ENCODE peak calls at places on chromosomes 11 and 22, in five cellular contexts. W is fibroblast of mammary gland, B is nephron progenitor cell, E is cardiac fibroblast, X is heart right ventricle. L is an unnamed sample.

GRCh38 chr22:50308986-50309600 is 1.6 kb upstream of the PLXNB2 start:
- DNase-seq in W (no peak), B (no peak), E (no peak), X (no peak), L (no peak)

GRCh38 chr11:128330203-128330602 is 257.2 kb downstream of the ETS1 start:
- DNase-seq in W (no peak), B (no peak), E (no peak), X (no peak), L (no peak)

GRCh38 chr22:20524004-20524481 is 16.6 kb downstream of the MED15 start:
- DNase-seq in W (no peak), B (no peak), E (peak), X (no peak), L (no peak)

GRCh38 chr11:101003468-101003867 is 126.1 kb downstream of the PGR start:
- DNase-seq in W (no peak), B (no peak), E (no peak), X (no peak), L (no peak)

GRCh38 chr22:42645938-42646568 is 3.1 kb downstream of the CYB5R3 start:
- DNase-seq in W (no peak), B (no peak), E (no peak), X (no peak), L (no peak)

GRCh38 chr11:61594907-61595257 is 14.0 kb upstream of the SYT7 start:
- DNase-seq in W (no peak), B (no peak), E (no peak), X (no peak), L (no peak)

GRCh38 chr22:49765091-49765771 is 62.4 kb downstream of the BRD1 start:
- DNase-seq in W (no peak), B (no peak), E (no peak), X (no peak), L (no peak)

GRCh38 chr11:2881974-2882362 is 3.6 kb downstream of the CDKN1C start:
- DNase-seq in W (no peak), B (no peak), E (no peak), X (no peak), L (no peak)

GRCh38 chr22:25661067-25661466 is 80.9 kb upstream of the MYO18B start:
- DNase-seq in W (peak), B (no peak), E (peak), X (no peak), L (no peak)

GRCh38 chr11:6632116-6633073 is 13.2 kb upstream of the TPP1 start:
- DNase-seq in W (no peak), B (no peak), E (no peak), X (no peak), L (no peak)

GRCh38 chr11:1870721-1871466 is 18.0 kb downstream of the LSP1 start:
- DNase-seq in W (no peak), B (peak), E (no peak), X (no peak), L (no peak)

GRCh38 chr11:67111261-67111660 is 7.8 kb upstream of the KDM2A start:
- DNase-seq in W (peak), B (no peak), E (no peak), X (no peak), L (no peak)

GRCh38 chr22:50518628-50519027 is 6.8 kb downstream of the SCO2 start:
- DNase-seq in W (no peak), B (no peak), E (no peak), X (no peak), L (no peak)

GRCh38 chr22:24550902-24551229 is 4.1 kb downstream of the GUCD1 start:
- DNase-seq in W (no peak), B (no peak), E (no peak), X (no peak), L (no peak)

GRCh38 chr22:36339171-36340065 is 48.3 kb downstream of the MYH9 start:
- DNase-seq in W (peak), B (no peak), E (peak), X (no peak), L (no peak)

GRCh38 chr11:96188625-96189006 is 154.4 kb downstream of the MAML2 start:
- DNase-seq in W (peak), B (no peak), E (peak), X (no peak), L (no peak)

GRCh38 chr11:46920709-46921108 is 2.4 kb upstream of the LRP4 start:
- DNase-seq in W (peak), B (no peak), E (peak), X (no peak), L (no peak)

GRCh38 chr11:66289548-66290331 is 797 bp upstream of the YIF1A start:
- DNase-seq in W (no peak), B (peak), E (peak), X (peak), L (peak)

GRCh38 chr11:66277475-66278391 is at the start of gene CNIH2:
- DNase-seq in W (no peak), B (peak), E (no peak), X (no peak), L (peak)

GRCh38 chr11:73290536-73290935 is 17.5 kb upstream of the ARHGEF17 start:
- DNase-seq in W (no peak), B (no peak), E (no peak), X (no peak), L (no peak)

GRCh38 chr11:73291196-73291595 is 16.9 kb upstream of the ARHGEF17 start:
- DNase-seq in W (no peak), B (no peak), E (no peak), X (no peak), L (no peak)

GRCh38 chr11:73292481-73292880 is 15.6 kb upstream of the ARHGEF17 start:
- DNase-seq in W (peak), B (no peak), E (no peak), X (no peak), L (no peak)

GRCh38 chr11:73293356-73293936 is 14.6 kb upstream of the ARHGEF17 start:
- DNase-seq in W (no peak), B (no peak), E (no peak), X (no peak), L (no peak)

GRCh38 chr11:73291781-73292180 is 16.3 kb upstream of the ARHGEF17 start:
- DNase-seq in W (no peak), B (no peak), E (no peak), X (no peak), L (no peak)
- TF ChIP-seq CTCF in W (no peak), B (no peak), E (no peak), X (no peak), L (no peak)

DNA sequence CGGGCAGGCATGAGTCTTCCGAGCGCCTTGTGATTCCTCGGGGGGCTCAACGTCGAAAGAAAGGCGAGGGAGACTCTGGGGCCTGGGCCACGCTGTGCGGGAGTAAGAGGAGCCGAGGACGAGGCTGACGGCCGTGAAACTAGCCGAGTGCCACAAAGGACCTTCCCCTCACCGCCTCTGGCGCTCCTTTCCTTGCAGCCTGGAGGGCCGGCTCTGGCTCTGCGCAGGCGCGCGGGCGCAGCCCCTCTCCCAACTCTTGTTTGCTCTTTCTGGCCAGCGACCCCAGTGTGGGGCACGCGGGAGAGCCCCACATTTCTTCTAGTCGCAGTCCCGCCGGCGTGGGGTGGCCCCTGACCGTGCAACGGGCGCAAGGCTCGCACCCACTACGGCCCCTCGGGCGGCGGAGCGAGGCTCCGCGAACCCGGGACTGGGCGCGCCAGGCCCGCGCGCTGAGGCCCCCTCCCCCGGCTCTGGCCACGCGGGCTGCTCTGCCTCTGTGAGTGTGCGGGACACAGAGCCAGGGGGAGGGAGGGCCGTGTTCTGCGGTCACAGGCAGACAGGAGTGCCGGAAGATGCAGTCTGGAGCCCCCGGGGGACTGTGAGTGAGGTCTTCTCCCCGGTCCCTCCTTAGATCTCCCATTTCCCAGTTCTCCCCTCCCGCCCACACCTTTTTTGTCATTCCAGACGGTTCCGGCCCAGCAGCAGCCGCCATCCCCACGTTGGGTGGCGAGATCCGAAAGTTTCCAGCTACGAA is 1.0 kb upstream of the TOB2 start:
- DNase-seq in W (peak), B (peak), E (peak), X (peak), L (peak)
- TF ChIP-seq CTCF in W (no peak), B (no peak), E (no peak), X (no peak), L (no peak)

DNA sequence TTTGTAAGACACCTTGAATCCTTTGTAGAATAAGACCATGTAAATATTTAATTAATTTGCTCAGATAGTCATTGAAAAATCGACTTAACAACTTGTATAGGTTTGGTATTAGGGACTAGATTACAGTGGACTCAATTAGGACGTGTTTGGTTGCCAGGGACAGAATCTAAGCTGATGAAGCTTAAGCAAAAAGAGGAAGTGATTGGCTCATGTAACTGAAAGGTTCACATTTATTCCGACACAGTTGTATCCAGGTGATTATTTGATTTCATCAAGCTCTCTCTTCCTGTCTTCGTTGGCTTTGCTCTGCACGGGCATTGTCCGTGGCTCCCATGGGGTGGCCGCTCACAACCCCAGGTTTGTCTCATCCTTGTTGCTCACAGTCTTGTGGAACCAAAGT is 146.4 kb downstream of the C11orf91 start:
- DNase-seq in W (no peak), B (no peak), E (no peak), X (no peak), L (no peak)
- TF ChIP-seq CTCF in W (no peak), B (no peak), E (no peak), X (no peak), L (no peak)

DNA sequence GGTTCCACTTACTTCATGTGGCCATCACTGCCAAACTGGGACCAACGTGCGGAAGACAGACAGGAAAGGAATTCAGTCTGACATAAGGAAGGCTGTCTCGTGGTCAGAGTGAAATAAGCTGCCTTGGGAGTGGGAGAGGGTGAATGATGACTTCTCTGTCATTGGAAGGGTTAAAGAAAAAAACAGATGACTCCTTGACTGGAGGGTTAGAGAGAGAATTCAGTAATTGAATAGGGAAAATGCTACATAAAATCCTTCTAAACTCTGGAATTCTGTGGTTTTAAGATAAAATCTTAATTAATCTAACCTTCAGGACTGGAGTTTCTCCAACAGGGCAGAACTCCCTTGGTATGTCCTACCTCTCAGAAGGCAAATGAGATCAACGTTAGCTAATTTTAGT is 33.8 kb downstream of the RAB30 start:
- DNase-seq in W (no peak), B (no peak), E (no peak), X (no peak), L (no peak)
- TF ChIP-seq CTCF in W (no peak), B (no peak), E (no peak), X (no peak), L (no peak)

L was measured in endothelial cell.